ENCODE peak calls at places on chromosome 20, in six cellular contexts. F, R, V, J, P and I are unnamed samples.

GRCh38 chr20:4022386-4023350 is 7.3 kb upstream of the RNF24 start:
- DNase-seq in J (no peak), R (no peak), P (no peak), F (no peak), V (no peak), I (no peak)

GRCh38 chr20:3146732-3147341 is 12.8 kb downstream of the FASTKD5 start:
- DNase-seq in V (no peak), F (no peak), P (no peak), R (no peak), J (no peak), I (no peak)

GRCh38 chr20:11267131-11267761 is 593.4 kb upstream of the JAG1 start:
- DNase-seq in F (no peak), P (peak; percentile 79), J (peak; percentile 6), R (peak; percentile 33), V (peak; percentile 79), I (peak; percentile 79)

GRCh38 chr20:598133-598881 is 11.8 kb downstream of the TCF15 start:
- DNase-seq in P (no peak), J (no peak), R (no peak), F (no peak), V (no peak), I (no peak)

GRCh38 chr20:25987073-25987927 is 290.6 kb upstream of the ZNF337 start:
- DNase-seq in J (peak; percentile 27), P (no peak), V (no peak), R (peak; percentile 74), F (no peak), I (no peak)

GRCh38 chr20:872855-873520 is 39.5 kb downstream of the FAM110A start:
- DNase-seq in R (peak; percentile 55), V (no peak), F (peak; percentile 71), J (peak; percentile 24), P (no peak), I (no peak)

GRCh38 chr20:12199703-12200102 is 282.0 kb downstream of the BTBD3 start:
- DNase-seq in P (no peak), V (no peak), F (no peak), R (no peak), J (no peak), I (no peak)

GRCh38 chr20:38825901-38826625 is 20.6 kb downstream of the PPP1R16B start:
- DNase-seq in P (no peak), F (no peak), V (peak; percentile 85), R (no peak), J (no peak), I (peak; percentile 15)

GRCh38 chr20:37915800-37916570 is 13.1 kb downstream of the VSTM2L start:
- DNase-seq in V (peak; percentile 40), P (no peak), J (peak; percentile 54), R (peak; percentile 67), F (peak; percentile 77), I (no peak)

GRCh38 chr20:6976096-6976495 is 208.6 kb downstream of the BMP2 start:
- DNase-seq in P (no peak), J (no peak), R (no peak), V (no peak), F (no peak), I (no peak)

GRCh38 chr20:56249244-56249955 is 868 bp downstream of the MC3R start:
- DNase-seq in V (peak; percentile 49), J (peak; percentile 60), F (peak; percentile 76), P (no peak), R (peak; percentile 31), I (peak; percentile 13)

GRCh38 chr20:3646651-3647050 is 16.5 kb downstream of the GFRA4 start:
- DNase-seq in F (peak; percentile 35), V (no peak), P (no peak), R (no peak), J (no peak), I (no peak)

GRCh38 chr20:53282217-53282955 is 310.2 kb downstream of the TSHZ2 start:
- DNase-seq in P (no peak), F (no peak), J (no peak), R (no peak), V (no peak), I (no peak)

DNA sequence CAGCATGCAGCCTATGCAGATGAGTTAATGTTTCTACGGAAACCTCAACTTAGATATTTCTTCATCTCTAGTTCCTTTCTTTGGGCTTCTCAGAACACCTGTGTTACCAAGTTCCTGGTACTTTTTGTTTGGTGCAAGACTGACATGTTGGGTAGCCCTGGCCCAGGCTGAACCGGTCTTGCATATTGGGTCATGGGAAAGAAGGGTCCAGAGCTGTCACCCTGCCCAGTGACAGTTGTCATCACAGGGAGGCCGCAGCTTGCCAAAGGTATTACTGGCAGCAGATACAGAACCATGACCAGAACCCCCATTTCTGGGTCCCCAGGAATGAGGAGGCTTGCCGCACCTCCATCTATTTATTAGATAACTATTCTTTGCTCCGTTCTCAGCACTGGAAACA is 40.2 kb downstream of the PDYN start:
- DNase-seq in J (no peak), R (no peak), P (no peak), F (no peak), V (no peak), I (no peak)
- H3K9ac ChIP-seq in J (no peak overlapping the region), R (no peak overlapping the region), P (no peak overlapping the region), F (no peak overlapping the region), V (no peak overlapping the region), I (no peak overlapping the region)

GRCh38 chr20:9969626-9970025 is 65.2 kb upstream of the ANKEF1 start:
- DNase-seq in R (no peak), V (no peak), J (no peak), F (no peak), P (no peak), I (no peak)
- TF ChIP-seq MAX in R (no peak), V (no peak), J (no peak), F (no peak), P (no peak), I (no peak)

GRCh38 chr20:63027425-63028389 is 20.9 kb upstream of the BHLHE23 start:
- DNase-seq in P (no peak), R (peak; percentile 76), V (no peak), J (no peak), F (no peak), I (no peak)
- H3K9ac ChIP-seq in P (no peak overlapping the region), R (no peak overlapping the region), V (no peak overlapping the region), J (no peak overlapping the region), F (no peak overlapping the region), I (no peak overlapping the region)

GRCh38 chr20:22585786-22586493 is 1.6 kb upstream of the FOXA2 start:
- DNase-seq in V (no peak), J (no peak), P (no peak), R (no peak), F (no peak), I (no peak)

GRCh38 chr20:22584922-22585785 is 782 bp upstream of the FOXA2 start:
- DNase-seq in J (peak; percentile 15), F (peak; percentile 71), P (no peak), R (no peak), V (peak; percentile 93), I (no peak)

GRCh38 chr20:22584630-22584921 is 204 bp upstream of the FOXA2 start:
- DNase-seq in P (no peak), V (peak; percentile 70), R (no peak), J (no peak), F (peak; percentile 79), I (no peak)

GRCh38 chr20:22583773-22584629 is at the start of gene FOXA2:
- DNase-seq in F (peak; percentile 69), J (peak; percentile 48), R (no peak), P (no peak), V (peak; percentile 93), I (no peak)

GRCh38 chr20:22586645-22587310 is 2.4 kb upstream of the FOXA2 start:
- DNase-seq in J (peak; percentile 72), P (no peak), F (peak; percentile 90), V (peak; percentile 56), R (peak; percentile 74), I (no peak)
- TF ChIP-seq MAX in J (no peak), P (no peak), F (no peak), V (no peak), R (no peak), I (no peak)

DNA sequence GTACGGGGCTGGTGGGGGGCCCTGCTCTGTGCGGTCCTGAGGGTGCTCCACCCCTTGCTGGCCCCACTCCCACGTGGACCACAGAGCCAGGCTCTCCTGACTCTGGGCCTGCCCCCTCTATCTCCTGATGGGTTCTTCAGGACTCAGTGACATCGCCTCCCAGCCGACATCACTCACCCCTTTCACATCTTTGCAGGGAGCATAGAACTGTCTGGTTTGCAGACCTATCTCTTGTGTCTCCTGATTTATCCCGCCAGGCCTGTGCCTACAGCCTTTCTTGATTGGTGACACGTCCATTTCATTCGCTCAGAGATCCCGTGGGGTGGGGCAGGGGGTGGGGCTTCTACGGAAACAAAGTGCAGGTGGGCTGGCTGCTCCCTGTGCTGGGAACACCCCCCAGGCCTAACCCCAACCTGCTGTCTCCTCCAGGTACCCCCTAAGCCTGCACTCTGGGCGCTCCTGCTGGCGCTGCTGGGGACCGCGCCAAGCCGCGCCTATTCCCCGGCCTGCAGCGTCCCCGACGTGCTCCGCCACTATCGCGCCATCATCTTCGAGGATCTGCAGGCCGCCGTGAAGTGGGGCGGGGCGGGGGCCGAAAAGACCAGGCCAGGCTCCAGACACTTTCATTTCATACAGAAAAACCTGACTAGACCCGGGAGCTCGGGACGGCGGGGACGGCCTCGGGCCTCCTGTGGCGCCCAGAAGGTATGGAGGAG is 1.7 kb downstream of the C20orf204 start:
- DNase-seq in F (no peak), R (no peak), J (peak; percentile 61), V (no peak), P (no peak), I (no peak)
- H3K9ac ChIP-seq in F (no peak overlapping the region), R (no peak overlapping the region), J (peak overlapping the region; percentile 92), V (peak overlapping the region; percentile 82), P (peak overlapping the region; percentile 64), I (no peak overlapping the region)

DNA sequence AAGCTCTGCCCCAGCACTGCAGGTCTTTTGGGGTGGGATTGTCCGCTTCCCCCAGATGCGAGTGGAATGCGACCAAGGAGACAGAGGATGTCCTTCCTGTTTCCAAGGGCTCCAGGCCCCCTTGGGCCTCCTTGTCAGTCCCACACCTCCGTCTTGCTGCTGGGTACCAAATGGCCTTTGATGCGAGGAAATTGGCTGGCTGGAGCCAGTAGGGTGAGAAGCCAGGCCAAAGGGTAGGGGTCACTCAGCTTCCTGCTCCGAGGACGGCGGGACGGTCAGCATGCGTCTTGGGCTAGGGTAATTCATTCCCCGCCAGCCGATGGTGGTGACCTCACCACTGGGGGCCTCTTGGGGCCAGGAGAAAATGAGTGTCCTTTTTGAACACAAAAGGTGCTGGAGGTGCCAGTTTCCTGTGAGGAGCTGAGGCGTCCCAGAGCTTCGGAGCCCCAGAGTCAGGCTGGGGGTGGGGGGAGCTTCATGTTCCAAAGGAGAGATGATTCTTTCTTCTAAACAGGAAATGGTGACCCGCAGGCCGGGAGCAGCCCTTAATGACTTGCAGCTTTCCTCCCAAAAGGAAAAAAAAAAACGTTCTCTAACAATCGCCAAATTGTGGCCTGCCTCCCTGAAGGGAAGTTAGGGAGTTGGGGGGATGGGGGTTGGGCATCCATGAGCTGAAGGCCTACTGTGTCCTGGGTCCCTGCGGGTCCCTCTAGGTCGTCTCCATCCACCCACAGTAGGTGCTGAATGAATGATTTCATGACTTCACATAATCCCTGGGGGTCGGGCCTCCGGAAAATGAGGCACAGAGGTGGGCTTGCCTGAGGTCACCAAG is 6.7 kb downstream of the SNAI1 start:
- DNase-seq in V (no peak), J (no peak), P (no peak), R (peak; percentile 71), F (peak; percentile 59), I (no peak)
- TF ChIP-seq MAX in V (no peak), J (peak; percentile 73), P (no peak), R (peak; percentile 70), F (no peak), I (no peak)